ENCODE peak calls at places on chromosomes 3 and 15, in nine cellular contexts. H is lung microvascular endothelial cell; G is naive thymus-derived CD8-positive, alpha-beta T cell; A is activated CD4-positive, CD25-positive, alpha-beta regulatory T cell; Q is naive thymus-derived CD4-positive, alpha-beta T cell; D is AG04450; W is NCI-H774; R is dermis blood vessel endothelial cell; M is lower lobe of right lung. O is an unnamed sample.

GRCh38 chr3:160941885-160942494 is 163.2 kb downstream of the B3GALNT1 start:
- DNase-seq in H (peak; percentile 79), G (peak; percentile 60), A (no peak), Q (peak; percentile 73), D (peak; percentile 24), W (no peak), R (peak; percentile 86), M (no peak), O (peak; percentile 76)

GRCh38 chr15:29921130-29921601 is 98.9 kb upstream of the TJP1 start:
- DNase-seq in H (no peak), G (no peak), A (no peak), Q (no peak), D (no peak), W (no peak), R (no peak), M (no peak), O (no peak)

GRCh38 chr3:66196633-66197032 is 24.2 kb upstream of the SLC25A26 start:
- DNase-seq in H (peak; percentile 7), G (no peak), A (no peak), Q (no peak), D (no peak), W (no peak), R (peak; percentile 19), M (no peak), O (no peak)

GRCh38 chr3:10340476-10340875 is 19.6 kb upstream of the SEC13 start:
- DNase-seq in H (no peak), G (no peak), A (no peak), Q (no peak), D (no peak), W (no peak), R (no peak), M (no peak), O (no peak)

GRCh38 chr15:75042730-75043508 is 19.5 kb downstream of the PPCDC start:
- DNase-seq in H (peak; percentile 68), G (peak; percentile 11), A (peak; percentile 27), Q (no peak), D (no peak), W (no peak), R (peak; percentile 75), M (peak; percentile 95), O (peak; percentile 70)

GRCh38 chr15:70717237-70717793 is 46.0 kb downstream of the UACA start:
- DNase-seq in H (no peak), G (no peak), A (no peak), Q (no peak), D (no peak), W (no peak), R (no peak), M (no peak), O (no peak)

GRCh38 chr15:24971772-24972171 is 17.0 kb downstream of the SNRPN start:
- DNase-seq in H (no peak), G (no peak), A (no peak), Q (no peak), D (no peak), W (no peak), R (no peak), M (no peak), O (no peak)

GRCh38 chr3:64445318-64446300 is 220.3 kb upstream of the PRICKLE2 start:
- DNase-seq in H (no peak), G (no peak), A (no peak), Q (no peak), D (no peak), W (no peak), R (no peak), M (peak; percentile 75), O (no peak)

GRCh38 chr15:49438970-49439631 is 16.1 kb downstream of the FGF7 start:
- DNase-seq in H (no peak), G (no peak), A (no peak), Q (no peak), D (no peak), W (no peak), R (peak; percentile 5), M (peak; percentile 65), O (no peak)